ENCODE peak calls at places on chromosomes 6 and 20, in five cellular contexts. G is suprapubic skin, O is heart left ventricle, Y is K562, Z is H1. K is an unnamed sample.
A peak's percentile ranks its signal among the peaks of the same experiment; 100 is the strongest.

GRCh38 chr20:54228841-54229240 is 21.0 kb downstream of the PFDN4 start:
- DNase-seq in Y (no peak), O (no peak), Z (no peak), G (no peak), K (no peak)

GRCh38 chr6:73585566-73586415 is 65.0 kb upstream of the EEF1A1 start:
- DNase-seq in O (no peak), Y (peak; percentile 45), Z (no peak), G (no peak), K (no peak)

GRCh38 chr6:142945446-142946180 is 637 bp upstream of the HIVEP2 start:
- DNase-seq in Y (peak; percentile 53), O (peak; percentile 72), Z (no peak), G (peak; percentile 83), K (no peak)

GRCh38 chr20:25486377-25486776 is 78.9 kb downstream of the GINS1 start:
- DNase-seq in O (no peak), Y (no peak), G (peak; percentile 31), Z (no peak), K (no peak)

GRCh38 chr6:43457643-43458042 is 2.3 kb upstream of the DLK2 start:
- DNase-seq in G (no peak), Z (no peak), O (no peak), Y (no peak), K (no peak)

GRCh38 chr20:38873050-38873581 is 53.1 kb upstream of the FAM83D start:
- DNase-seq in O (no peak), Y (no peak), Z (no peak), G (no peak), K (no peak)

GRCh38 chr6:26251354-26252081 is 113.5 kb upstream of the BTN3A2 start:
- DNase-seq in Y (peak; percentile 31), Z (no peak), O (peak; percentile 38), G (no peak), K (peak; percentile 57)

GRCh38 chr20:3235661-3236324 is 3.2 kb downstream of the SLC4A11 start:
- DNase-seq in O (no peak), Y (no peak), G (no peak), Z (no peak), K (no peak)

GRCh38 chr20:22826306-22827230 is 208.5 kb upstream of the SSTR4 start:
- DNase-seq in Y (peak; percentile 24), Z (no peak), G (no peak), O (no peak), K (no peak)

GRCh38 chr6:5213851-5214507 is 46.8 kb downstream of the LYRM4 start:
- DNase-seq in O (peak; percentile 40), Y (no peak), Z (no peak), G (no peak), K (no peak)

GRCh38 chr20:45826381-45827019 is 612 bp downstream of the TNNC2 start:
- DNase-seq in O (peak; percentile 54), Z (no peak), Y (peak; percentile 54), G (no peak), K (peak; percentile 58)

GRCh38 chr20:44494266-44494665 is 18.6 kb downstream of the TTPAL start:
- DNase-seq in O (no peak), G (no peak), Y (no peak), Z (no peak), K (no peak)

GRCh38 chr6:14550817-14551216 is 433.2 kb downstream of the CD83 start:
- DNase-seq in Z (no peak), G (no peak), Y (no peak), O (peak; percentile 65), K (peak; percentile 42)

GRCh38 chr6:14010275-14010674 is 85.5 kb downstream of the RNF182 start:
- DNase-seq in Y (no peak), Z (no peak), G (no peak), O (no peak), K (no peak)

GRCh38 chr6:87139236-87139635 is 16.1 kb upstream of the ZNF292 start:
- DNase-seq in O (no peak), G (no peak), Y (peak; percentile 13), Z (no peak), K (no peak)

GRCh38 chr20:48898896-48899513 is 22.5 kb upstream of the ARFGEF2 start:
- DNase-seq in Z (no peak), Y (no peak), O (no peak), G (no peak), K (no peak)

GRCh38 chr6:148890605-148891004 is 143.8 kb downstream of the UST start:
- DNase-seq in G (no peak), Y (no peak), O (no peak), Z (no peak), K (no peak)

GRCh38 chr6:127464881-127465459 is 5.8 kb upstream of the KIAA0408 start:
- DNase-seq in G (peak; percentile 81), Z (no peak), Y (peak; percentile 39), O (peak; percentile 62), K (peak; percentile 77)

GRCh38 chr6:168025831-168026325 is 28.4 kb downstream of the KIF25 start:
- DNase-seq in Y (no peak), O (no peak), Z (no peak), G (no peak), K (no peak)

GRCh38 chr6:35900448-35900847 is 20.4 kb downstream of the SRPK1 start:
- DNase-seq in O (no peak), G (no peak), Z (no peak), Y (no peak), K (no peak)

GRCh38 chr20:6489361-6490154 is 277.9 kb upstream of the BMP2 start:
- DNase-seq in Z (no peak), G (no peak), O (no peak), Y (no peak), K (no peak)

GRCh38 chr6:43355862-43356590 is 13.4 kb downstream of the ZNF318 start:
- DNase-seq in O (no peak), G (no peak), Y (peak; percentile 22), Z (no peak), K (no peak)

GRCh38 chr20:9912290-9912689 is 73.4 kb upstream of the PAK5 start:
- DNase-seq in Y (no peak), O (no peak), G (no peak), Z (no peak), K (no peak)

GRCh38 chr20:9912858-9913434 is 74.1 kb upstream of the PAK5 start:
- DNase-seq in G (no peak), Y (peak; percentile 17), Z (no peak), O (peak; percentile 19), K (no peak)

GRCh38 chr20:9911519-9911918 is 72.6 kb upstream of the PAK5 start:
- DNase-seq in G (no peak), Y (no peak), O (no peak), Z (no peak), K (no peak)

DNA sequence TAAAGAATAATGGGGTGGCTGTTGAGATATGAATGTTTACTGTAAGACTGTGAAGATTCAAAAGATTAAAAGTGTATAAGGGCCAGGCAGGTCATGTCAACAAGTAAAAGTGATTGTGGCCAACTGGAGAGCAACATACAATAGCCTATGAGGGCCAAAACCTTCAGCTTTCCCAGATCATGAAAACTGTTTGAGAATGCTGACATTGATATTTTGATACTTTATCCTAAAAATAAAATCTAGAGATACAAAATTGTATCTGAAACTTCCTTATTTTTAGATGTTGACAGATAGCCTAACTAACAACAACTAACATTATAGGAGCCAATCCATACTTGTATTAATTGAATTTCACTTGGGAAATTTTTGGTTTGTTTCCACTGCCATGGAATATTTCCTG is 70.3 kb upstream of the PAK5 start:
- DNase-seq in Z (no peak), G (no peak), O (no peak), Y (no peak), K (no peak)
- H3K4me3 ChIP-seq in Z (no peak overlapping the region), G (no peak overlapping the region), O (no peak overlapping the region), Y (no peak overlapping the region), K (no peak overlapping the region)

GRCh38 chr6:113055086-113055485 is 708.0 kb downstream of the RFPL4B start:
- DNase-seq in Y (no peak), Z (no peak), O (no peak), G (no peak), K (no peak)

GRCh38 chr6:113065606-113066005 is 718.5 kb downstream of the RFPL4B start:
- DNase-seq in Y (no peak), G (no peak), Z (no peak), O (no peak), K (no peak)

GRCh38 chr6:113057567-113058053 is 710.5 kb downstream of the RFPL4B start:
- DNase-seq in Z (no peak), O (no peak), G (no peak), Y (no peak), K (no peak)

GRCh38 chr6:113055998-113056397 is 708.9 kb downstream of the RFPL4B start:
- DNase-seq in O (no peak), Y (no peak), Z (no peak), G (no peak), K (no peak)

GRCh38 chr6:113060664-113061063 is 713.5 kb downstream of the RFPL4B start:
- DNase-seq in Y (no peak), Z (no peak), O (no peak), G (no peak), K (no peak)
- H3K27ac ChIP-seq in Y (no peak overlapping the region), Z (no peak overlapping the region), O (no peak overlapping the region), G (no peak overlapping the region), K (no peak overlapping the region)

GRCh38 chr6:16739329-16739801 is 21.9 kb downstream of the ATXN1 start:
- DNase-seq in Z (no peak), G (no peak), Y (no peak), O (no peak), K (peak; percentile 70)

GRCh38 chr6:16735014-16735413 is 26.2 kb downstream of the ATXN1 start:
- DNase-seq in Y (no peak), Z (no peak), O (no peak), G (no peak), K (no peak)

GRCh38 chr6:16736856-16737255 is 24.4 kb downstream of the ATXN1 start:
- DNase-seq in Y (no peak), G (no peak), Z (no peak), O (no peak), K (no peak)

GRCh38 chr6:16737926-16738325 is 23.3 kb downstream of the ATXN1 start:
- DNase-seq in O (no peak), Y (no peak), Z (no peak), G (no peak), K (no peak)

GRCh38 chr6:16737389-16737788 is 23.9 kb downstream of the ATXN1 start:
- DNase-seq in Z (no peak), Y (no peak), O (no peak), G (no peak), K (no peak)
- H3K4me1 ChIP-seq in Z (no peaks in the 10 kb centered on the region), Y (no peaks in the 10 kb centered on the region), O (peaks cover 68% of the 10 kb centered on the region), G (peaks cover 37% of the 10 kb centered on the region), K (peaks cover 69% of the 10 kb centered on the region)

GRCh38 chr6:166192557-166192956 is 24.9 kb upstream of the TBXT start:
- DNase-seq in G (no peak), Y (no peak), O (no peak), Z (no peak), K (no peak)

GRCh38 chr6:166194885-166195860 is 27.5 kb upstream of the TBXT start:
- DNase-seq in Y (no peak), G (no peak), Z (no peak), O (no peak), K (no peak)

GRCh38 chr6:166195861-166196238 is 28.2 kb upstream of the TBXT start:
- DNase-seq in Z (no peak), G (no peak), Y (no peak), O (no peak), K (no peak)

GRCh38 chr6:166197361-166197760 is 29.7 kb upstream of the TBXT start:
- DNase-seq in O (no peak), Z (no peak), G (no peak), Y (no peak), K (no peak)

DNA sequence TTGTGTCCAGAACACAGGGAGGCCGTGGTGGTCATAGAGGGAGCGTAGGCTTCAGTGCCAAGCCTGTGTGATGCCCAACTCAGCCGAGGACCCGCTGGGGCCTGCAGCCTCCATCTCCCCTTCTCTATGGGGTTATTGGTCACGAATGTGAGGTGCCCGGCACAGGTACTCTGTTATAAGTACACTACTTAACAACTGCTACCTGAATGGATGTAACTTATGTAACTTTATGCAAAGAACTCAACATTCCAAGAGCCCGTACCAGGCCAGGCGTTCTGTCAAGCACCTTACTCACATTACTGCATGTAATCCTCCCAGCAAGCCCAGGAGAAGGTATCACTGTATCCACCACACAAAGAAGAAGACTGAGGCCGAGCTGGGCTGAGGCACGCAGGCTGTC is 24.5 kb upstream of the TBXT start:
- DNase-seq in Z (no peak), G (no peak), Y (no peak), O (no peak), K (no peak)
- H3K4me3 ChIP-seq in Z (no peak overlapping the region), G (no peak overlapping the region), Y (no peak overlapping the region), O (no peak overlapping the region), K (no peak overlapping the region)

K was measured in psoas muscle.